ENCODE peak calls at places on chromosome 2, in ten cellular contexts. I is left ventricle myocardium inferior, K is IMR-90, C is fibroblast of pulmonary artery, X is bronchial epithelial cell, Q is skeletal muscle cell, R is cardiac fibroblast, J is neural progenitor cell, B is AG10803, Y is breast epithelium. E is an unnamed sample.

GRCh38 chr2:237674731-237675276 is 47.4 kb downstream of the LRRFIP1 start:
- DNase-seq in I (peak; percentile 83), K (peak; percentile 75), C (peak; percentile 93), X (peak; percentile 78), Q (no peak), R (peak; percentile 94), J (peak; percentile 54), B (peak; percentile 78), Y (peak; percentile 83), E (peak; percentile 91)

GRCh38 chr2:67311536-67311935 is 85.6 kb upstream of the ETAA1 start:
- DNase-seq in I (no peak), K (peak; percentile 89), C (peak; percentile 75), X (peak; percentile 85), Q (peak; percentile 81), R (peak; percentile 73), J (no peak), B (peak; percentile 70), Y (no peak), E (peak; percentile 91)

GRCh38 chr2:72846171-72847095 is 20.6 kb upstream of the EXOC6B start:
- DNase-seq in I (no peak), K (no peak), C (no peak), X (peak; percentile 62), Q (no peak), R (no peak), J (no peak), B (no peak), Y (no peak), E (no peak)

GRCh38 chr2:200575957-200576356 is 9.9 kb upstream of the AOX1 start:
- DNase-seq in I (no peak), K (peak; percentile 30), C (peak; percentile 51), X (peak; percentile 32), Q (no peak), R (peak; percentile 40), J (no peak), B (peak; percentile 20), Y (no peak), E (no peak)

GRCh38 chr2:202965810-202966454 is 48.7 kb upstream of the NBEAL1 start:
- DNase-seq in I (no peak), K (peak; percentile 63), C (peak; percentile 84), X (peak; percentile 39), Q (peak; percentile 26), R (peak; percentile 83), J (peak; percentile 2), B (peak; percentile 8), Y (no peak), E (peak; percentile 78)

GRCh38 chr2:45895477-45895876 is 244.0 kb downstream of the PRKCE start:
- DNase-seq in I (no peak), K (peak; percentile 83), C (peak; percentile 21), X (no peak), Q (peak; percentile 21), R (no peak), J (no peak), B (peak; percentile 70), Y (no peak), E (peak; percentile 77)

GRCh38 chr2:120763931-120764330 is 28.3 kb downstream of the GLI2 start:
- DNase-seq in I (no peak), K (no peak), C (no peak), X (no peak), Q (no peak), R (no peak), J (no peak), B (no peak), Y (no peak), E (no peak)

GRCh38 chr2:149894760-149895159 is 307.2 kb upstream of the MMADHC start:
- DNase-seq in I (no peak), K (peak; percentile 47), C (no peak), X (peak; percentile 44), Q (peak; percentile 25), R (no peak), J (no peak), B (peak; percentile 80), Y (no peak), E (peak; percentile 86)

DNA sequence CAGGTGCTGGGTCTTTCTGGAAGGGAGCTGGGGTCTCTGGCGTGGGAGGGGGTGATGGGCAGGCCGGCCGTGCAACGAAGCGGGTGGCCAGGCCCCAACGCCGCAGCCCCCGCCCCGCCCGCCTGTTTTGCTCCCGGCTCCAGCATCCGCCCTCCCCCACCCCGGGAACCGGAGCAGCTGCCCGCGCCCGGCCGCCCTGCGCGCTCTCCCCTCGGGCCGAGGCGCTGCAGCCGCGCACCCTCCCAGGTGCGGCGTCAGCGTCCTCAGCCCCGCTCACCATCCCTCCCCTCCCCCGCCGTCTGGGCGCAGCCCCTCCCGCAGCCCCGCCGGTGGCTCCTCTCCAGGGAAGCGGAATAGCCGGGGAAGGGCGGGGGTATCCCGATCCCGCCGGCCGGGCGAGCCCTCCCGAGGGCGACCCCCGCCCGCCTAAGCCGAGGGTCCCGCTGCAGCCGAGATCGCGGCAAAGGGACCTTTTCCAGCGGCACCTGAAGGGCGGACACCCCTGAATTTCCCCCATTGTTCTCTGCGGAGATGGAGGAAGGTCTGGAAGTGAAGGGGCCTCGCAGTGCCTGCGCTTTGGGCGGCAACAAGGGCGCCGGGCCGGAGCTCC is 510 bp downstream of the KIF1A start:
- DNase-seq in I (peak; percentile 5), K (no peak), C (no peak), X (no peak), Q (no peak), R (no peak), J (peak; percentile 71), B (no peak), Y (no peak), E (no peak)
- H3K4me3 ChIP-seq in I (peak overlapping the region; percentile 56), K (no peak overlapping the region), C (no peak overlapping the region), X (no peak overlapping the region), Q (no peak overlapping the region), R (no peak overlapping the region), J (peak overlapping the region; percentile 97), B (no peak overlapping the region), Y (no peak overlapping the region), E (no peak overlapping the region)

DNA sequence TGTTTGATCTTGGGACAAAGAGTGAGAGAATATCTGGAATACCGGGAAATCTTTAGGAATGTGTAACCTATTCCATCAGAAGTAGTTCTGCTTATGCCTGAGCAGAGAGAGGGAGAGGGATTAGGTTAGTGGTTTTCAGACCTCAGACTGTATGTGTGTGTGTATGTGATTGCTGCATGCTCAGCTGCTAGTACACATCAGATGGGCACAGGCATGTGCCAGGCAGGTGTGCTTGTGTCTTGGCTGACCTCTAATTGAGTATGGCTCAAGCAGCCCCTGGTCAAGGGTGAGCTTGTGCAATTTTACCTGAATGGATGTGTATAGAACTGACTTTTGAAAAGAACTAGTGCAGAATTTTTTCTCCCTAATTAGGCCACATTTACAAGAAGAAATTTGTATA is 91.2 kb downstream of the INSIG2 start:
- DNase-seq in I (no peak), K (no peak), C (no peak), X (no peak), Q (no peak), R (no peak), J (no peak), B (no peak), Y (no peak), E (no peak)
- H3K4me3 ChIP-seq in I (no peak overlapping the region), K (no peak overlapping the region), C (no peak overlapping the region), X (no peak overlapping the region), Q (no peak overlapping the region), R (no peak overlapping the region), J (no peak overlapping the region), B (no peak overlapping the region), Y (no peak overlapping the region), E (no peak overlapping the region)

GRCh38 chr2:162258169-162258568 is 14.9 kb upstream of the FAP start:
- DNase-seq in I (no peak), K (peak; percentile 24), C (no peak), X (no peak), Q (no peak), R (no peak), J (no peak), B (no peak), Y (no peak), E (peak; percentile 62)

GRCh38 chr2:162265666-162266467 is 22.6 kb upstream of the FAP start:
- DNase-seq in I (no peak), K (no peak), C (no peak), X (no peak), Q (no peak), R (no peak), J (no peak), B (no peak), Y (no peak), E (peak; percentile 36)

GRCh38 chr2:162258686-162259085 is 15.4 kb upstream of the FAP start:
- DNase-seq in I (no peak), K (peak; percentile 49), C (peak; percentile 21), X (no peak), Q (no peak), R (peak; percentile 49), J (no peak), B (peak; percentile 79), Y (no peak), E (peak; percentile 46)

GRCh38 chr2:162257416-162257815 is 14.2 kb upstream of the FAP start:
- DNase-seq in I (no peak), K (peak; percentile 36), C (no peak), X (no peak), Q (no peak), R (no peak), J (no peak), B (peak; percentile 81), Y (no peak), E (no peak)

GRCh38 chr2:162261032-162261945 is 18.0 kb upstream of the FAP start:
- DNase-seq in I (peak; percentile 43), K (peak; percentile 80), C (peak; percentile 79), X (peak; percentile 89), Q (no peak), R (peak; percentile 81), J (no peak), B (peak; percentile 76), Y (no peak), E (peak; percentile 57)
- H3K4me3 ChIP-seq in I (no peak overlapping the region), K (no peak overlapping the region), C (peak overlapping the region; percentile 4), X (no peak overlapping the region), Q (no peak overlapping the region), R (peak overlapping the region; percentile 33), J (no peak overlapping the region), B (peak overlapping the region; percentile 4), Y (no peak overlapping the region), E (no peak overlapping the region)

GRCh38 chr2:130376433-130377293 is 20.8 kb downstream of the PTPN18 start:
- DNase-seq in I (no peak), K (no peak), C (no peak), X (no peak), Q (no peak), R (no peak), J (no peak), B (no peak), Y (no peak), E (no peak)

GRCh38 chr2:130375291-130376266 is 19.7 kb downstream of the PTPN18 start:
- DNase-seq in I (no peak), K (no peak), C (peak; percentile 52), X (no peak), Q (no peak), R (peak; percentile 41), J (no peak), B (no peak), Y (no peak), E (no peak)

GRCh38 chr2:130378206-130378897 is 22.5 kb downstream of the PTPN18 start:
- DNase-seq in I (no peak), K (no peak), C (no peak), X (no peak), Q (no peak), R (no peak), J (no peak), B (no peak), Y (no peak), E (no peak)

GRCh38 chr2:130378898-130379214 is 23.0 kb downstream of the PTPN18 start:
- DNase-seq in I (no peak), K (no peak), C (no peak), X (no peak), Q (no peak), R (no peak), J (no peak), B (no peak), Y (no peak), E (no peak)

DNA sequence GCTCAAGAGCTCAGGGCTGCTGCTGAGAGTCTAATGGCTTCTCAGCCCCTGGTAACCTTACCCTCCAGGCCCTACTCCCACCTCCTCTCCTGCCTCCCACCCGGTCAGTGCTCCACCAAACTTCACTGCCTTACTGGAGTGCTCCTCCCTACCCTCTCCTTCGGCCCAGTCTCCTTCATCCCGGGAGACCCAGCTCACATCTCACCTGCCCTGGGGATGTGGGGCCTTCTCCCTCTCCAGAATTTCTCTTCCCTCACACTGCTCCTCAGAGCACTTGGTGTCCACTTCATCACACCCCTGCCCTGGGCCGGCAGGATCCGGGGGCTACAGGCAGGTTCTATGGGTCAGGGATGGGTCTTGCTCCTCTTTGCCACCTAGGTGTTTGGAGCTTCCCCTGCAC is 21.6 kb downstream of the PTPN18 start:
- DNase-seq in I (no peak), K (no peak), C (no peak), X (no peak), Q (no peak), R (no peak), J (no peak), B (no peak), Y (no peak), E (no peak)
- H3K4me3 ChIP-seq in I (no peak overlapping the region), K (no peak overlapping the region), C (no peak overlapping the region), X (no peak overlapping the region), Q (no peak overlapping the region), R (no peak overlapping the region), J (no peak overlapping the region), B (no peak overlapping the region), Y (no peak overlapping the region), E (no peak overlapping the region)